ENCODE peak calls at places on chromosome 2, in six cellular contexts. C, O, Y, L, W and V are unnamed samples.

GRCh38 chr2:238654479-238654878 is 193.4 kb upstream of the TWIST2 start:
- DNase-seq in L (no peak), W (no peak), O (no peak), Y (no peak), C (no peak), V (no peak)

GRCh38 chr2:223889133-223889769 is 51.9 kb upstream of the AP1S3 start:
- DNase-seq in C (no peak), L (no peak), Y (no peak), W (no peak), O (no peak), V (no peak)

GRCh38 chr2:76749858-76750257 is 772.3 kb downstream of the LRRTM4 start:
- DNase-seq in W (no peak), C (no peak), L (no peak), O (no peak), Y (no peak), V (no peak)

GRCh38 chr2:25651066-25651465 is 22.3 kb downstream of the DTNB start:
- DNase-seq in O (no peak), L (no peak), Y (no peak), C (no peak), W (no peak), V (no peak)

GRCh38 chr2:129929321-129930290 is 49.9 kb upstream of the RAB6C start:
- DNase-seq in W (no peak), Y (no peak), O (no peak), C (no peak), L (no peak), V (no peak)

GRCh38 chr2:144519934-144520717 is at the start of gene ZEB2:
- DNase-seq in C (peak), W (peak), Y (no peak), L (no peak), O (no peak), V (no peak)

GRCh38 chr2:181004647-181005325 is 24.4 kb downstream of the UBE2E3 start:
- DNase-seq in C (peak), O (no peak), W (no peak), Y (no peak), L (no peak), V (no peak)

GRCh38 chr2:198311020-198311419 is 506.6 kb downstream of the PLCL1 start:
- DNase-seq in C (no peak), O (no peak), Y (no peak), L (no peak), W (no peak), V (no peak)

GRCh38 chr2:112310906-112311305 is 35.5 kb downstream of the ZC3H6 start:
- DNase-seq in O (no peak), Y (no peak), C (no peak), W (no peak), L (no peak), V (no peak)

GRCh38 chr2:232361646-232362045 is 16.9 kb upstream of the ALPP start:
- DNase-seq in C (no peak), Y (no peak), W (no peak), L (no peak), O (no peak), V (no peak)

GRCh38 chr2:200479617-200480292 is 30.1 kb downstream of the KCTD18 start:
- DNase-seq in C (no peak), Y (no peak), O (no peak), W (no peak), L (no peak), V (no peak)

GRCh38 chr2:237304763-237305514 is 109.0 kb downstream of the COL6A3 start:
- DNase-seq in C (no peak), O (no peak), Y (no peak), L (no peak), W (no peak), V (no peak)

GRCh38 chr2:40625849-40626248 is 174.0 kb upstream of the SLC8A1 start:
- DNase-seq in O (no peak), C (no peak), W (no peak), Y (no peak), L (no peak), V (no peak)